ENCODE peak calls at places on chromosome 17, in nine cellular contexts. T is tibial nerve, K is stomach, E is body of pancreas, U is heart left ventricle, Z is K562, R is sigmoid colon, O is uterus, M is right lobe of liver. H is an unnamed sample.

GRCh38 chr17:10018461-10018891 is 113.4 kb upstream of the RCVRN start:
- DNase-seq in R (no peak), K (no peak), Z (no peak), T (no peak), U (no peak), E (no peak), O (no peak), M (no peak), H (no peak)

GRCh38 chr17:80349437-80350160 is 65.4 kb upstream of the ENDOV start:
- DNase-seq in O (no peak), E (no peak), M (no peak), Z (no peak), R (no peak), T (no peak), U (no peak), K (no peak), H (no peak)

GRCh38 chr17:21425736-21426135 is 49.6 kb downstream of the KCNJ12 start:
- DNase-seq in R (no peak), T (no peak), Z (no peak), E (no peak), M (no peak), O (no peak), U (no peak), K (no peak), H (no peak)

GRCh38 chr17:64178011-64178825 is 48.3 kb upstream of the ERN1 start:
- DNase-seq in U (no peak), E (no peak), M (peak), T (no peak), K (peak), Z (no peak), O (no peak), R (no peak), H (no peak)

GRCh38 chr17:39527220-39527813 is 66.0 kb downstream of the CDK12 start:
- DNase-seq in E (no peak), R (no peak), M (no peak), T (peak), O (no peak), U (no peak), Z (peak), K (no peak), H (no peak)

GRCh38 chr17:29847527-29847931 is 82.5 kb downstream of the SSH2 start:
- DNase-seq in T (no peak), K (no peak), U (no peak), E (no peak), R (no peak), M (no peak), O (no peak), Z (no peak), H (no peak)

GRCh38 chr17:56832446-56832845 is 1.3 kb downstream of the C17orf67 start:
- DNase-seq in Z (no peak), E (no peak), O (no peak), R (no peak), M (no peak), K (no peak), T (no peak), U (no peak), H (no peak)

GRCh38 chr17:59844884-59845594 is 47.7 kb downstream of the TUBD1 start:
- DNase-seq in U (no peak), O (no peak), M (no peak), Z (no peak), R (peak), K (no peak), T (no peak), E (no peak), H (no peak)

GRCh38 chr17:29949708-29950107 is 8.3 kb downstream of the EFCAB5 start:
- DNase-seq in K (no peak), T (no peak), Z (no peak), O (no peak), U (no peak), E (no peak), M (no peak), R (no peak), H (no peak)

GRCh38 chr17:79861371-79862216 is 22.4 kb upstream of the CBX4 start:
- DNase-seq in O (no peak), T (no peak), Z (no peak), E (no peak), U (no peak), K (no peak), R (no peak), M (no peak), H (no peak)

GRCh38 chr17:82320956-82321927 is 3.8 kb upstream of the CD7 start:
- DNase-seq in E (peak), Z (peak), O (no peak), T (no peak), R (no peak), M (no peak), K (no peak), U (no peak), H (no peak)

GRCh38 chr17:52419256-52419655 is 260.7 kb upstream of the CA10 start:
- DNase-seq in E (peak), R (no peak), O (no peak), T (no peak), K (peak), Z (no peak), M (peak), U (no peak), H (no peak)

GRCh38 chr17:63452979-63453551 is 7.0 kb upstream of the CYB561 start:
- DNase-seq in U (no peak), O (no peak), E (no peak), R (no peak), T (no peak), Z (no peak), K (no peak), M (no peak), H (no peak)

GRCh38 chr17:44108440-44109311 is 14.8 kb downstream of the HDAC5 start:
- DNase-seq in Z (peak), K (peak), E (peak), R (peak), M (peak), U (peak), T (peak), O (peak), H (no peak)
- TF ChIP-seq POLR2A in Z (no peak), K (no peak), E (no peak), R (no peak), M (peak), U (peak), T (no peak), O (no peak), H (no peak)

GRCh38 chr17:27597783-27598320 is 33.1 kb upstream of the LGALS9 start:
- DNase-seq in R (no peak), Z (no peak), U (no peak), E (no peak), T (no peak), M (no peak), K (no peak), O (no peak), H (no peak)
- H3K27ac ChIP-seq in R (no peak), Z (peak), U (no peak), E (no peak), T (no peak), M (no peak), K (no peak), O (no peak), H (no peak)

DNA sequence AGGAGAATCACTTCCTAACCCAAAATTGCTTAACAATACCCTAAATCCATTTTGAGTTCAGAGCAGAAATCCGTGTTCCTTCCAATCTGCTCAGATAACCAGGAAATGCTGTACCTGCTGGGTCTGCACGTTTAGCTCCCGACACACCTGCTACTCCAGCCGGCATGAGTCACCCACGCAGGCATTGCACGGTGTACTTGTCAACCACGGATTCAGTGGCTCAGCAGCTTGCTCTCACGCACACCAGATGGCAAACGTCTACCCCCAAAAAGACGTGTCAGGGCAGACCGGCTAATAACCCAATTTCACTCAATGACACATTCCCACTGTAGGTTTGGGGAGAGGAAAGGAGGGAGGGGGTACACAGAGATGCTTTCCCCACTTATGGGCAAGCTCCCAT is 468.1 kb downstream of the SOX9 start:
- DNase-seq in Z (no peak), E (peak), T (no peak), M (no peak), U (no peak), K (peak), R (no peak), O (no peak), H (no peak)
- TF ChIP-seq POLR2A in Z (no peak), E (peak), T (no peak), M (no peak), U (no peak), K (no peak), R (no peak), O (no peak), H (no peak)

GRCh38 chr17:2057130-2057713 is 2.3 kb downstream of the HIC1 start:
- DNase-seq in M (no peak), Z (no peak), R (no peak), E (no peak), K (no peak), O (no peak), T (no peak), U (no peak), H (no peak)

GRCh38 chr17:2059837-2060658 is 5.1 kb downstream of the HIC1 start:
- DNase-seq in O (no peak), U (no peak), T (no peak), M (no peak), R (no peak), K (no peak), Z (no peak), E (no peak), H (no peak)

GRCh38 chr17:2059125-2059836 is 4.4 kb downstream of the HIC1 start:
- DNase-seq in M (no peak), R (peak), E (no peak), Z (no peak), O (no peak), T (no peak), K (no peak), U (peak), H (no peak)

GRCh38 chr17:2057714-2058520 is 3.0 kb downstream of the HIC1 start:
- DNase-seq in M (no peak), T (no peak), O (no peak), Z (no peak), U (peak), K (no peak), E (no peak), R (peak), H (no peak)

GRCh38 chr17:2058521-2059124 is 3.7 kb downstream of the HIC1 start:
- DNase-seq in R (peak), M (peak), U (peak), E (peak), O (peak), Z (no peak), T (peak), K (peak), H (no peak)
- H3K27ac ChIP-seq in R (peak), M (peak), U (peak), E (no peak), O (peak), Z (no peak), T (peak), K (peak), H (peak)

H was measured in esophagus squamous epithelium.